ENCODE peak calls at places on chromosomes 11 and 22, in seven cellular contexts. One of them, this sample, is unnamed.

GRCh38 chr22:27627444-27627833 is 174.1 kb downstream of the MN1 start:
- DNase-seq in PC-3: no peak
- DNase-seq in GM23338: peak; percentile 67
- DNase-seq in SK-N-SH: no peak
- DNase-seq in PC-9: no peak
- DNase-seq in HCT116: peak; percentile 44
- DNase-seq in hepatocyte: no peak
- DNase-seq in this sample: no peak

GRCh38 chr11:1937616-1938342 is 9.4 kb upstream of the MRPL23 start:
- DNase-seq in PC-9: no peak
- DNase-seq in GM23338: no peak
- DNase-seq in hepatocyte: no peak
- DNase-seq in HCT116: no peak
- DNase-seq in SK-N-SH: peak; percentile 25
- DNase-seq in PC-3: no peak
- DNase-seq in this sample: no peak

GRCh38 chr11:119306373-119306890 is 10.5 kb downstream of the MCAM start:
- DNase-seq in GM23338: no peak
- DNase-seq in PC-9: no peak
- DNase-seq in PC-3: no peak
- DNase-seq in HCT116: no peak
- DNase-seq in hepatocyte: no peak
- DNase-seq in SK-N-SH: no peak
- DNase-seq in this sample: no peak

GRCh38 chr11:64533501-64533900 is 57.5 kb upstream of the SLC22A12 start:
- DNase-seq in hepatocyte: no peak
- DNase-seq in HCT116: no peak
- DNase-seq in PC-9: no peak
- DNase-seq in SK-N-SH: no peak
- DNase-seq in GM23338: no peak
- DNase-seq in PC-3: no peak
- DNase-seq in this sample: no peak

GRCh38 chr11:119284344-119285157 is 32.4 kb downstream of the MCAM start:
- DNase-seq in PC-3: peak; percentile 73
- DNase-seq in HCT116: peak; percentile 32
- DNase-seq in GM23338: peak; percentile 58
- DNase-seq in PC-9: no peak
- DNase-seq in hepatocyte: peak; percentile 28
- DNase-seq in SK-N-SH: peak; percentile 36
- DNase-seq in this sample: peak; percentile 74

GRCh38 chr11:12430351-12430750 is 53.0 kb downstream of the PARVA start:
- DNase-seq in GM23338: no peak
- DNase-seq in hepatocyte: no peak
- DNase-seq in PC-3: peak; percentile 46
- DNase-seq in PC-9: no peak
- DNase-seq in SK-N-SH: no peak
- DNase-seq in HCT116: no peak
- DNase-seq in this sample: no peak

GRCh38 chr11:93773045-93773477 is 11.0 kb upstream of the MED17 start:
- DNase-seq in PC-3: no peak
- DNase-seq in HCT116: no peak
- DNase-seq in PC-9: no peak
- DNase-seq in SK-N-SH: no peak
- DNase-seq in GM23338: peak; percentile 13
- DNase-seq in hepatocyte: peak; percentile 16
- DNase-seq in this sample: no peak

GRCh38 chr22:17922925-17923898 is 101.1 kb downstream of the MICAL3 start:
- DNase-seq in hepatocyte: no peak
- DNase-seq in SK-N-SH: no peak
- DNase-seq in HCT116: no peak
- DNase-seq in GM23338: no peak
- DNase-seq in PC-9: peak; percentile 24
- DNase-seq in PC-3: peak; percentile 58
- DNase-seq in this sample: no peak

GRCh38 chr11:15707194-15707593 is 592.5 kb downstream of the INSC start:
- DNase-seq in HCT116: no peak
- DNase-seq in GM23338: no peak
- DNase-seq in PC-3: no peak
- DNase-seq in PC-9: no peak
- DNase-seq in hepatocyte: no peak
- DNase-seq in SK-N-SH: peak; percentile 15
- DNase-seq in this sample: no peak

GRCh38 chr11:42462558-42463310 is 849.1 kb upstream of the API5 start:
- DNase-seq in hepatocyte: no peak
- DNase-seq in PC-3: peak; percentile 25
- DNase-seq in HCT116: no peak
- DNase-seq in PC-9: no peak
- DNase-seq in GM23338: no peak
- DNase-seq in SK-N-SH: no peak
- DNase-seq in this sample: no peak

GRCh38 chr11:1659478-1659877 is 29.9 kb downstream of the KRTAP5-5 start:
- DNase-seq in GM23338: no peak
- DNase-seq in SK-N-SH: peak; percentile 40
- DNase-seq in PC-9: no peak
- DNase-seq in HCT116: no peak
- DNase-seq in PC-3: no peak
- DNase-seq in hepatocyte: no peak
- DNase-seq in this sample: peak; percentile 11

GRCh38 chr11:87491381-87491780 is 453.6 kb downstream of the TMEM135 start:
- DNase-seq in PC-9: no peak
- DNase-seq in HCT116: no peak
- DNase-seq in hepatocyte: no peak
- DNase-seq in PC-3: no peak
- DNase-seq in GM23338: no peak
- DNase-seq in SK-N-SH: no peak
- DNase-seq in this sample: no peak

GRCh38 chr11:14073821-14074529 is 111.5 kb downstream of the SPON1 start:
- DNase-seq in SK-N-SH: no peak
- DNase-seq in PC-3: no peak
- DNase-seq in PC-9: no peak
- DNase-seq in HCT116: no peak
- DNase-seq in hepatocyte: no peak
- DNase-seq in GM23338: peak; percentile 13
- DNase-seq in this sample: no peak

GRCh38 chr11:65616575-65617001 is 1.0 kb downstream of the PCNX3 start:
- DNase-seq in PC-3: no peak
- DNase-seq in GM23338: no peak
- DNase-seq in HCT116: no peak
- DNase-seq in SK-N-SH: no peak
- DNase-seq in PC-9: no peak
- DNase-seq in hepatocyte: no peak
- DNase-seq in this sample: peak; percentile 42

GRCh38 chr11:120235024-120235628 is 4.8 kb upstream of the POU2F3 start:
- DNase-seq in PC-9: peak; percentile 77
- DNase-seq in SK-N-SH: peak; percentile 78
- DNase-seq in HCT116: peak; percentile 64
- DNase-seq in GM23338: peak; percentile 92
- DNase-seq in PC-3: peak; percentile 88
- DNase-seq in hepatocyte: peak; percentile 87
- DNase-seq in this sample: peak; percentile 66

GRCh38 chr11:91100432-91100831 is 877.6 kb upstream of the CHORDC1 start:
- DNase-seq in SK-N-SH: no peak
- DNase-seq in GM23338: no peak
- DNase-seq in PC-3: peak; percentile 28
- DNase-seq in HCT116: no peak
- DNase-seq in hepatocyte: no peak
- DNase-seq in PC-9: no peak
- DNase-seq in this sample: no peak

GRCh38 chr22:17965538-17966402 is 58.6 kb downstream of the MICAL3 start:
- DNase-seq in HCT116: no peak
- DNase-seq in GM23338: no peak
- DNase-seq in SK-N-SH: no peak
- DNase-seq in PC-3: no peak
- DNase-seq in PC-9: no peak
- DNase-seq in hepatocyte: no peak
- DNase-seq in this sample: no peak

GRCh38 chr11:43868852-43869567 is 11.6 kb upstream of the ALKBH3 start:
- DNase-seq in PC-3: peak; percentile 39
- DNase-seq in hepatocyte: peak; percentile 38
- DNase-seq in PC-9: no peak
- DNase-seq in SK-N-SH: no peak
- DNase-seq in GM23338: no peak
- DNase-seq in HCT116: no peak
- DNase-seq in this sample: no peak

GRCh38 chr11:118744001-118744400 is 47.0 kb downstream of the DDX6 start:
- DNase-seq in PC-3: no peak
- DNase-seq in GM23338: no peak
- DNase-seq in PC-9: no peak
- DNase-seq in HCT116: no peak
- DNase-seq in SK-N-SH: peak; percentile 66
- DNase-seq in hepatocyte: no peak
- DNase-seq in this sample: no peak

GRCh38 chr11:122706261-122706660 is 50.7 kb downstream of the UBASH3B start:
- DNase-seq in GM23338: no peak
- DNase-seq in PC-3: peak; percentile 52
- DNase-seq in HCT116: no peak
- DNase-seq in hepatocyte: peak; percentile 39
- DNase-seq in SK-N-SH: no peak
- DNase-seq in PC-9: no peak
- DNase-seq in this sample: no peak

DNA sequence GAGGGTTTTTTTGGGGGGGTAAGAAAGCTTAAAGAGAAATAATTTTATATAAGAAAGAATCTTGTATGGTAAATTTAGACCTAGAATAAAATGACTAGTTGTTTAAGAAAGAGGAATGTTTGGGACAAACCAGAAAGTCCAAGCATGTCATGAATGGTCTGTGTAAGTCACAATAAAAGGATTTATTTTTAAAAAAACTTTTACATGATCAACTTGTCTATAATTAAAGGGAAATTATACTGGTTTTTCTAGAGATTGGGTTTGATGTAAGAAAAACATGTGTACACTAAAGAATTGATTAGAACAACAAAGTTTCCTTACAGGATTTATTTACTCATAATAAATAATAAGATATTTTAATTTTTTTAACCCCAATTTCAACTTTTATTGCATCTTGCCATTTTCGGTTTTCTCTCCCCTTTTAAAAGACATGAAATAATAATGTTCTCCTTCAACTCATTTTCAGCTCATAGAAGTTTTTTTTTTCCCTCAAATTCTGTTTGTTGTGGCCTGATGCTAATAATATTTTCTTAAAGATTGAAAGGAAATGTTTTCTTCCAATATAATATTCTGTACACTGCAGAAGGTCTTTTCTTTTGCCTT is 35.4 kb upstream of the INCENP start:
- DNase-seq in PC-3: peak; percentile 34
- DNase-seq in PC-9: no peak
- DNase-seq in SK-N-SH: no peak
- DNase-seq in HCT116: no peak
- DNase-seq in GM23338: peak; percentile 27
- DNase-seq in hepatocyte: no peak
- DNase-seq in this sample: peak; percentile 29
- H2AFZ ChIP-seq in PC-3: no peak overlapping the region
- H2AFZ ChIP-seq in PC-9: no peak overlapping the region
- H2AFZ ChIP-seq in SK-N-SH: no peak overlapping the region
- H2AFZ ChIP-seq in HCT116: no peak overlapping the region
- H2AFZ ChIP-seq in GM23338: no peak overlapping the region
- H2AFZ ChIP-seq in hepatocyte: no peak overlapping the region
- H2AFZ ChIP-seq in this sample: no peak overlapping the region

DNA sequence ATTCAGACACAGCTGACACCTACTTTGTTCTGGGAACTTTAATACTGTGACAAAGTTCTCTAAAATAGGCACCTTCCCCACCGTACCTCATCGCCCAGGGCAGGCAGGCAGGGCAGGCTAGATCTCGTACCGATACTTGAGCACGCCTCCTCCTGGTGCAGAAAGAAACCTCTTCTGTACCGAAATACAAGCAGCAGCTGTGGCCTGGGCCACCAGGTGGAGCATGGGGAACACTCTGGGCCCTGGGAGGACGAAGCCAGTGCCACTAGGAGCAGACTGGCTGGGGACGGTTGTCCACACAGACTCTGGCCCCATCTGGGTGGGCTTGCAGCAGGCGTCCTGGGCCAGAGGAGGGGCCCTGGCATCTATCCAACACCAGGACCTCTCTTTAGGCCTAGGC is 12.8 kb downstream of the PMM1 start:
- DNase-seq in hepatocyte: peak; percentile 74
- DNase-seq in PC-3: peak; percentile 56
- DNase-seq in GM23338: peak; percentile 95
- DNase-seq in HCT116: peak; percentile 35
- DNase-seq in SK-N-SH: peak; percentile 58
- DNase-seq in PC-9: peak; percentile 63
- DNase-seq in this sample: peak; percentile 64
- TF ChIP-seq CTCF in hepatocyte: peak; percentile 46
- TF ChIP-seq CTCF in PC-3: peak; percentile 71
- TF ChIP-seq CTCF in GM23338: peak; percentile 82
- TF ChIP-seq CTCF in HCT116: peak; percentile 89
- TF ChIP-seq CTCF in SK-N-SH: peak; percentile 39
- TF ChIP-seq CTCF in PC-9: peak; percentile 88
- TF ChIP-seq CTCF in this sample: peak; percentile 77

DNA sequence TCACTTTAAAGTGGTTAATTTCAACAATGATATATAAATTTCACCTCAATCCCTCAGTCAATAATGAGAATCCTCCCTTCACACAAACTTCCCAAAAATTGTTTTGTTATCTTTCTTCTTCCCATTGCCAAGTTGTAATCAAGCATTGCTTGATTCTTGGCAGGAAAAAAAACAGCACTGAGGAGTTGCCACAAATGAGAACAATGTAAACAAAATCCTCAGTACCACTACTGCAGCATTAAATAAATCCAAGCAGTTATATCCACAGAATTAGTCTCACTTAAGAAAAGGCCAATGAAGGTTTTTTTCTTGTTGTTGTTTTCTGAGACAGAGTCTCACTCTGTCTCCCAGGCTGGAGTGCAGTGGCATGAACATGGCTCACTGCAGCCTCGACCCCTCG is 38.2 kb downstream of the FAM168A start:
- DNase-seq in SK-N-SH: no peak
- DNase-seq in GM23338: no peak
- DNase-seq in HCT116: no peak
- DNase-seq in PC-3: no peak
- DNase-seq in PC-9: no peak
- DNase-seq in hepatocyte: no peak
- DNase-seq in this sample: no peak
- H3K9me2 ChIP-seq in SK-N-SH: no peaks in the 10 kb centered on the region
- H3K9me2 ChIP-seq in GM23338: no peaks in the 10 kb centered on the region
- H3K9me2 ChIP-seq in HCT116: no peaks in the 10 kb centered on the region
- H3K9me2 ChIP-seq in PC-3: no peaks in the 10 kb centered on the region
- H3K9me2 ChIP-seq in PC-9: no peaks in the 10 kb centered on the region
- H3K9me2 ChIP-seq in hepatocyte: no peaks in the 10 kb centered on the region
- H3K9me2 ChIP-seq in this sample: no peaks in the 10 kb centered on the region

GRCh38 chr22:26590525-26590858 is 560 bp upstream of the TPST2 start:
- DNase-seq in SK-N-SH: no peak
- DNase-seq in hepatocyte: no peak
- DNase-seq in HCT116: no peak
- DNase-seq in PC-9: no peak
- DNase-seq in PC-3: peak; percentile 4
- DNase-seq in GM23338: no peak
- DNase-seq in this sample: no peak

GRCh38 chr22:26593763-26594162 is 3.8 kb upstream of the TPST2 start:
- DNase-seq in HCT116: no peak
- DNase-seq in SK-N-SH: no peak
- DNase-seq in GM23338: no peak
- DNase-seq in PC-3: no peak
- DNase-seq in PC-9: no peak
- DNase-seq in hepatocyte: no peak
- DNase-seq in this sample: no peak

GRCh38 chr22:26589367-26589844 is 526 bp downstream of the TPST2 start:
- DNase-seq in hepatocyte: peak; percentile 53
- DNase-seq in GM23338: peak; percentile 76
- DNase-seq in PC-3: peak; percentile 4
- DNase-seq in HCT116: no peak
- DNase-seq in PC-9: no peak
- DNase-seq in SK-N-SH: peak; percentile 60
- DNase-seq in this sample: peak; percentile 28

GRCh38 chr22:26589845-26590524 is at the start of gene TPST2:
- DNase-seq in hepatocyte: peak; percentile 93
- DNase-seq in HCT116: peak; percentile 19
- DNase-seq in PC-3: peak; percentile 70
- DNase-seq in PC-9: peak; percentile 65
- DNase-seq in SK-N-SH: peak; percentile 98
- DNase-seq in GM23338: peak; percentile 85
- DNase-seq in this sample: peak; percentile 83

GRCh38 chr22:26592368-26593015 is 2.6 kb upstream of the TPST2 start:
- DNase-seq in SK-N-SH: no peak
- DNase-seq in GM23338: no peak
- DNase-seq in hepatocyte: no peak
- DNase-seq in PC-3: no peak
- DNase-seq in PC-9: no peak
- DNase-seq in HCT116: no peak
- DNase-seq in this sample: peak; percentile 80
- H2AFZ ChIP-seq in SK-N-SH: no peak overlapping the region
- H2AFZ ChIP-seq in GM23338: peak overlapping the region; percentile 18
- H2AFZ ChIP-seq in hepatocyte: no peak overlapping the region
- H2AFZ ChIP-seq in PC-3: no peak overlapping the region
- H2AFZ ChIP-seq in PC-9: no peak overlapping the region
- H2AFZ ChIP-seq in HCT116: no peak overlapping the region
- H2AFZ ChIP-seq in this sample: peak overlapping the region; percentile 47